ENCODE peak calls at places on chromosomes 2 and 18, in four cellular contexts. One of them, this sample, is unnamed.

GRCh38 chr2:97724073-97724410 is 10.7 kb downstream of the ZAP70 start:
- DNase-seq in WTC11: no peak
- DNase-seq in cardiac fibroblast: no peak
- DNase-seq in lower leg skin: no peak
- DNase-seq in this sample: no peak

GRCh38 chr18:51726614-51727013 is 529.1 kb upstream of the MEX3C start:
- DNase-seq in WTC11: no peak
- DNase-seq in cardiac fibroblast: no peak
- DNase-seq in lower leg skin: no peak
- DNase-seq in this sample: no peak

GRCh38 chr18:28412521-28412920 is 235.6 kb upstream of the CDH2 start:
- DNase-seq in WTC11: no peak
- DNase-seq in cardiac fibroblast: no peak
- DNase-seq in lower leg skin: no peak
- DNase-seq in this sample: no peak

GRCh38 chr2:67055387-67056304 is 341.5 kb upstream of the ETAA1 start:
- DNase-seq in cardiac fibroblast: peak
- DNase-seq in lower leg skin: no peak
- DNase-seq in WTC11: no peak
- DNase-seq in this sample: no peak

GRCh38 chr2:17792515-17792914 is 23.7 kb upstream of the MSGN1 start:
- DNase-seq in WTC11: no peak
- DNase-seq in lower leg skin: no peak
- DNase-seq in cardiac fibroblast: peak
- DNase-seq in this sample: no peak

GRCh38 chr2:43276517-43276931 is 50.1 kb upstream of the ZFP36L2 start:
- DNase-seq in WTC11: no peak
- DNase-seq in cardiac fibroblast: no peak
- DNase-seq in lower leg skin: no peak
- DNase-seq in this sample: no peak

GRCh38 chr18:54769526-54770464 is 58.5 kb upstream of the RAB27B start:
- DNase-seq in WTC11: no peak
- DNase-seq in cardiac fibroblast: no peak
- DNase-seq in lower leg skin: no peak
- DNase-seq in this sample: no peak

GRCh38 chr2:20217041-20217970 is 7.6 kb downstream of the SDC1 start:
- DNase-seq in WTC11: no peak
- DNase-seq in lower leg skin: peak
- DNase-seq in cardiac fibroblast: no peak
- DNase-seq in this sample: no peak

GRCh38 chr2:177984739-177985138 is 87.8 kb downstream of the PDE11A start:
- DNase-seq in lower leg skin: no peak
- DNase-seq in WTC11: no peak
- DNase-seq in cardiac fibroblast: no peak
- DNase-seq in this sample: no peak

GRCh38 chr2:129891341-129892320 is 87.8 kb upstream of the RAB6C start:
- DNase-seq in cardiac fibroblast: no peak
- DNase-seq in lower leg skin: peak
- DNase-seq in WTC11: no peak
- DNase-seq in this sample: no peak

GRCh38 chr2:102291221-102292075 is 19.9 kb upstream of the IL1RL1 start:
- DNase-seq in WTC11: no peak
- DNase-seq in cardiac fibroblast: no peak
- DNase-seq in lower leg skin: no peak
- DNase-seq in this sample: no peak

GRCh38 chr2:221431477-221431876 is 140.6 kb downstream of the EPHA4 start:
- DNase-seq in WTC11: no peak
- DNase-seq in lower leg skin: no peak
- DNase-seq in cardiac fibroblast: no peak
- DNase-seq in this sample: no peak

GRCh38 chr2:85728883-85729824 is 24.6 kb upstream of the ATOH8 start:
- DNase-seq in cardiac fibroblast: peak
- DNase-seq in lower leg skin: peak
- DNase-seq in WTC11: peak
- DNase-seq in this sample: no peak

GRCh38 chr2:220104871-220105351 is 477.5 kb downstream of the SLC4A3 start:
- DNase-seq in lower leg skin: no peak
- DNase-seq in WTC11: peak
- DNase-seq in cardiac fibroblast: peak
- DNase-seq in this sample: no peak

GRCh38 chr2:150938586-150938985 is 323.1 kb downstream of the RBM43 start:
- DNase-seq in lower leg skin: no peak
- DNase-seq in WTC11: no peak
- DNase-seq in cardiac fibroblast: peak
- DNase-seq in this sample: no peak

GRCh38 chr2:241561811-241562210 is 3.3 kb downstream of the BOK start:
- DNase-seq in WTC11: no peak
- DNase-seq in cardiac fibroblast: peak
- DNase-seq in lower leg skin: no peak
- DNase-seq in this sample: no peak

GRCh38 chr2:238850096-238850495 is 2.2 kb downstream of the TWIST2 start:
- DNase-seq in WTC11: no peak
- DNase-seq in lower leg skin: no peak
- DNase-seq in cardiac fibroblast: no peak
- DNase-seq in this sample: no peak

GRCh38 chr2:201188449-201188848 is 5.5 kb downstream of the CASP10 start:
- DNase-seq in lower leg skin: no peak
- DNase-seq in cardiac fibroblast: no peak
- DNase-seq in WTC11: no peak
- DNase-seq in this sample: no peak

GRCh38 chr2:201183373-201183742 is 417 bp downstream of the CASP10 start:
- DNase-seq in cardiac fibroblast: no peak
- DNase-seq in lower leg skin: no peak
- DNase-seq in WTC11: no peak
- DNase-seq in this sample: no peak

GRCh38 chr2:201185863-201186262 is 2.9 kb downstream of the CASP10 start:
- DNase-seq in WTC11: no peak
- DNase-seq in lower leg skin: no peak
- DNase-seq in cardiac fibroblast: no peak
- DNase-seq in this sample: no peak

GRCh38 chr2:201180010-201180409 is 2.9 kb upstream of the CASP10 start:
- DNase-seq in WTC11: no peak
- DNase-seq in lower leg skin: no peak
- DNase-seq in cardiac fibroblast: no peak
- DNase-seq in this sample: no peak

GRCh38 chr2:201182650-201183372 is at the start of gene CASP10:
- DNase-seq in cardiac fibroblast: peak
- DNase-seq in WTC11: no peak
- DNase-seq in lower leg skin: no peak
- DNase-seq in this sample: peak
- TF ChIP-seq CTCF in cardiac fibroblast: peak
- TF ChIP-seq CTCF in WTC11: no peak
- TF ChIP-seq CTCF in lower leg skin: no peak
- TF ChIP-seq CTCF in this sample: peak

GRCh38 chr2:168212866-168213265 is 34.5 kb downstream of the STK39 start:
- DNase-seq in lower leg skin: no peak
- DNase-seq in cardiac fibroblast: no peak
- DNase-seq in WTC11: no peak
- DNase-seq in this sample: no peak
- TF ChIP-seq CTCF in lower leg skin: no peak
- TF ChIP-seq CTCF in cardiac fibroblast: no peak
- TF ChIP-seq CTCF in WTC11: no peak
- TF ChIP-seq CTCF in this sample: no peak

GRCh38 chr2:233810385-233810784 is 32.3 kb downstream of the MROH2A start:
- DNase-seq in lower leg skin: no peak
- DNase-seq in WTC11: no peak
- DNase-seq in cardiac fibroblast: no peak
- DNase-seq in this sample: no peak

GRCh38 chr2:233803994-233804393 is 25.9 kb downstream of the MROH2A start:
- DNase-seq in WTC11: no peak
- DNase-seq in cardiac fibroblast: no peak
- DNase-seq in lower leg skin: peak
- DNase-seq in this sample: no peak

GRCh38 chr2:233807966-233808892 is 30.1 kb downstream of the MROH2A start:
- DNase-seq in cardiac fibroblast: no peak
- DNase-seq in WTC11: no peak
- DNase-seq in lower leg skin: peak
- DNase-seq in this sample: no peak

GRCh38 chr2:233811087-233811486 is 33.0 kb downstream of the MROH2A start:
- DNase-seq in lower leg skin: no peak
- DNase-seq in cardiac fibroblast: no peak
- DNase-seq in WTC11: no peak
- DNase-seq in this sample: no peak

DNA sequence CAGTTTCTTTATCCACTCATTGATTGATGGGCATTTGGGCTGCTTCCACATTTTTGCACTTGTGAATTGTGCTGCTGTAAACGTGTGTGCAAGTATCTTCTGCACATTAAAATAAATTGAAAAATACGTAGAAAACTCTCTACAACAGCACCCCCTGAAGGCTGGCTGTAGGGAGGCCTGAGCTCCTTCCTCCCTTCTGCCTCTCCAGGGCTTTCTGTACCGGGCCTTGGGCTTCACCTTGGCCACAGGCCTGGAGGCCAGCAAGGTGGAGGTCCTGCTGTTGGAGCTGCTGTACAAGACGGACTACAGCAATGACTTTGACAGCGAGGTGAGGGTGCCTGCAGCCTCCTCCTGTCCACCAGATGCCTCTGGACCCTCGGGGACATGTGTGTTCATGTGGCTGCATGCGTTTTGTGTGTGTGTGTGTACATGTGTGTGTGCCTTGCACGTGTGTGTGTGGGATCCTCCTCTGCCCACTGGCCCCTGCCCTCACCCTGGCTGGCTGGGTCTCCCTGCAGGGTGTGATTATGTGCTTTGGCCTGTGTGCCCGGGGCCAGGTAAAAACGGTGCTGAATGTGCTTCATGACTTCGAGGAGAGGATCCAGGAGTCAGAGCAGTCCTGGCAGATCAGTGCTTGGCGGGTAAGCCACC is 29.2 kb downstream of the MROH2A start:
- DNase-seq in cardiac fibroblast: no peak
- DNase-seq in WTC11: no peak
- DNase-seq in lower leg skin: no peak
- DNase-seq in this sample: no peak
- TF ChIP-seq CTCF in cardiac fibroblast: no peak
- TF ChIP-seq CTCF in WTC11: no peak
- TF ChIP-seq CTCF in lower leg skin: no peak
- TF ChIP-seq CTCF in this sample: peak

DNA sequence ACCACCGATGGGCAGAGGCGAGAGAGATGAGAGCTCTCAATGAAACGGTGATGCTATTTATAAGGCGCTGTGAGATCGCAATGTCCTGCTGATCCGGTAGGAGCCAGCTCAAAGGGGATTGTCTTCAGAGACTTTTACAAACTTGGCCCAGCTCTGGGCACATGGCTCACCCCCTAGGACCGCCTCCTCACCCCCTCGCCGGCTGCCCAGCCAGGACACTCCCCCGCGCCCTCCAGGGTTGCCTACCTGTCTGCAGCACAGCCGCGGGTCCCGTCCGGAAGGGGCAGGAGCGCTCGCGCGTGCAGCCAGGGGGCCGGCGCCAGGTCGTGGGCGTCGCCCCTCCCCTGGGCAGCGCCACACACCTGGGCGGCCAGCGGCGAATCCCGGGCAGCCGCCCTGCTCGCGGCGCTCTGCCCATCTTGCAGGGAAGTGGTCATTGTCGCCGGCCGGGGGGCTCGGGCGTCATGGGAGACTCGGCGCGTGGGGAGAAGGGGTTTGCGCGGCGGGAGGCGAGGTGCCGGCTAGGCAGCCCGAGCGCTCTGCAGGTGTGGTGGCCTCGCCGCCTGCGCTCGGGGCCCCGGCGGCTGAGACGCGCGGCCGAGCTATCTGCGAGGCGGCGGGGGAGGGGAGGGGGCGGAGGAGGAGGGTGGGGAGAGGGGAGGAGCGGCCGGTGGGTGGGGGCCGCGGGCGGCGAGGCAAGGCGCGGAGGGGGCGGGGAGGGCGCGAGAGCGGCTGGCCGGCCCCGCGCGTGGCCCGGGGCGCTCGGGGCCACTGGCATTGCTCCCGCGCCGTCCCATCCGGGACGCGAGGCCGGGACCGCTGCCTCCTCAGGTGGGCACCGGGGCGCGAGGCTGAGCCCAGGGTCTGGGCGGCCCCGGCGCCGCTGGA is at the start of gene GRB14:
- DNase-seq in WTC11: peak
- DNase-seq in lower leg skin: no peak
- DNase-seq in cardiac fibroblast: peak
- DNase-seq in this sample: no peak
- TF ChIP-seq CTCF in WTC11: no peak
- TF ChIP-seq CTCF in lower leg skin: no peak
- TF ChIP-seq CTCF in cardiac fibroblast: no peak
- TF ChIP-seq CTCF in this sample: no peak

GRCh38 chr2:217792611-217793527 is 209.9 kb downstream of the TNS1 start:
- DNase-seq in WTC11: no peak
- DNase-seq in cardiac fibroblast: no peak
- DNase-seq in lower leg skin: no peak
- DNase-seq in this sample: no peak

GRCh38 chr2:217789003-217789735 is 213.6 kb downstream of the TNS1 start:
- DNase-seq in WTC11: peak
- DNase-seq in cardiac fibroblast: peak
- DNase-seq in lower leg skin: peak
- DNase-seq in this sample: no peak

GRCh38 chr2:217790195-217790594 is 212.6 kb downstream of the TNS1 start:
- DNase-seq in lower leg skin: no peak
- DNase-seq in cardiac fibroblast: no peak
- DNase-seq in WTC11: no peak
- DNase-seq in this sample: no peak

GRCh38 chr2:217789736-217790181 is 213.0 kb downstream of the TNS1 start:
- DNase-seq in WTC11: no peak
- DNase-seq in cardiac fibroblast: no peak
- DNase-seq in lower leg skin: peak
- DNase-seq in this sample: no peak

GRCh38 chr2:217790681-217791392 is 212.0 kb downstream of the TNS1 start:
- DNase-seq in WTC11: no peak
- DNase-seq in cardiac fibroblast: peak
- DNase-seq in lower leg skin: peak
- DNase-seq in this sample: no peak
- TF ChIP-seq CTCF in WTC11: no peak
- TF ChIP-seq CTCF in cardiac fibroblast: no peak
- TF ChIP-seq CTCF in lower leg skin: no peak
- TF ChIP-seq CTCF in this sample: no peak

GRCh38 chr2:44770221-44771187 is 171.0 kb upstream of the SIX3 start:
- DNase-seq in WTC11: peak
- DNase-seq in lower leg skin: no peak
- DNase-seq in cardiac fibroblast: no peak
- DNase-seq in this sample: no peak
- TF ChIP-seq CTCF in WTC11: no peak
- TF ChIP-seq CTCF in lower leg skin: no peak
- TF ChIP-seq CTCF in cardiac fibroblast: no peak
- TF ChIP-seq CTCF in this sample: peak

GRCh38 chr2:26244479-26245230 is at the start of the genes HADHA and HADHB:
- DNase-seq in WTC11: peak
- DNase-seq in lower leg skin: peak
- DNase-seq in cardiac fibroblast: peak
- DNase-seq in this sample: peak
- TF ChIP-seq CTCF in WTC11: no peak
- TF ChIP-seq CTCF in lower leg skin: no peak
- TF ChIP-seq CTCF in cardiac fibroblast: peak
- TF ChIP-seq CTCF in this sample: no peak

This sample was measured in epithelial cell of proximal tubule.